ENCODE peak calls at places on chromosomes 5 and 9, in four cellular contexts. One of them, this sample, is unnamed.
A peak's percentile ranks its signal among the peaks of the same experiment; 100 is the strongest.

GRCh38 chr9:20941177-20941690 is 90.2 kb downstream of the HACD4 start:
- DNase-seq in ovary: peak; percentile 41
- DNase-seq in uterus: peak; percentile 25
- DNase-seq in fibroblast of the aortic adventitia: peak; percentile 76
- DNase-seq in this sample: peak; percentile 70

GRCh38 chr5:31664566-31664965 is 25.6 kb downstream of the PDZD2 start:
- DNase-seq in ovary: no peak
- DNase-seq in uterus: no peak
- DNase-seq in fibroblast of the aortic adventitia: no peak
- DNase-seq in this sample: no peak

GRCh38 chr5:121182788-121183490 is 668.7 kb upstream of the FTMT start:
- DNase-seq in ovary: no peak
- DNase-seq in uterus: no peak
- DNase-seq in fibroblast of the aortic adventitia: peak; percentile 1
- DNase-seq in this sample: no peak

GRCh38 chr5:100430268-100430900 is 104.8 kb upstream of the FAM174A start:
- DNase-seq in ovary: no peak
- DNase-seq in uterus: no peak
- DNase-seq in fibroblast of the aortic adventitia: peak; percentile 49
- DNase-seq in this sample: peak; percentile 38

GRCh38 chr5:113215401-113216060 is 219.3 kb downstream of the TSSK1B start:
- DNase-seq in ovary: no peak
- DNase-seq in uterus: no peak
- DNase-seq in fibroblast of the aortic adventitia: no peak
- DNase-seq in this sample: no peak

GRCh38 chr9:4131946-4132345 is 167.9 kb downstream of the GLIS3 start:
- DNase-seq in ovary: no peak
- DNase-seq in uterus: no peak
- DNase-seq in fibroblast of the aortic adventitia: no peak
- DNase-seq in this sample: no peak

GRCh38 chr5:149153751-149154610 is 12.7 kb downstream of the ABLIM3 start:
- DNase-seq in ovary: no peak
- DNase-seq in uterus: no peak
- DNase-seq in fibroblast of the aortic adventitia: peak; percentile 84
- DNase-seq in this sample: no peak

GRCh38 chr9:126883636-126884035 is 23.2 kb downstream of the ZBTB34 start:
- DNase-seq in ovary: no peak
- DNase-seq in uterus: no peak
- DNase-seq in fibroblast of the aortic adventitia: no peak
- DNase-seq in this sample: peak; percentile 11

GRCh38 chr5:92977766-92978555 is 603.1 kb downstream of the NR2F1-AS1 start:
- DNase-seq in ovary: no peak
- DNase-seq in uterus: no peak
- DNase-seq in fibroblast of the aortic adventitia: no peak
- DNase-seq in this sample: no peak

GRCh38 chr5:81856948-81857928 is 106.3 kb upstream of the SSBP2 start:
- DNase-seq in ovary: peak; percentile 44
- DNase-seq in uterus: peak; percentile 47
- DNase-seq in fibroblast of the aortic adventitia: no peak
- DNase-seq in this sample: no peak

GRCh38 chr5:2919310-2920018 is 168.0 kb upstream of the IRX2 start:
- DNase-seq in ovary: no peak
- DNase-seq in uterus: no peak
- DNase-seq in fibroblast of the aortic adventitia: no peak
- DNase-seq in this sample: no peak

GRCh38 chr5:179186092-179186419 is 125.9 kb downstream of the ZNF354C start:
- DNase-seq in ovary: no peak
- DNase-seq in uterus: no peak
- DNase-seq in fibroblast of the aortic adventitia: no peak
- DNase-seq in this sample: no peak

GRCh38 chr5:179184521-179185050 is 124.4 kb downstream of the ZNF354C start:
- DNase-seq in ovary: no peak
- DNase-seq in uterus: no peak
- DNase-seq in fibroblast of the aortic adventitia: no peak
- DNase-seq in this sample: no peak

GRCh38 chr5:179187229-179187678 is 127.1 kb downstream of the ZNF354C start:
- DNase-seq in ovary: no peak
- DNase-seq in uterus: no peak
- DNase-seq in fibroblast of the aortic adventitia: no peak
- DNase-seq in this sample: no peak

GRCh38 chr5:179186801-179187200 is 126.6 kb downstream of the ZNF354C start:
- DNase-seq in ovary: no peak
- DNase-seq in uterus: no peak
- DNase-seq in fibroblast of the aortic adventitia: no peak
- DNase-seq in this sample: no peak

GRCh38 chr5:179185256-179186091 is 125.3 kb downstream of the ZNF354C start:
- DNase-seq in ovary: peak; percentile 11
- DNase-seq in uterus: no peak
- DNase-seq in fibroblast of the aortic adventitia: no peak
- DNase-seq in this sample: no peak
- H3K4me3 ChIP-seq in ovary: no peak overlapping the region
- H3K4me3 ChIP-seq in uterus: no peak overlapping the region
- H3K4me3 ChIP-seq in fibroblast of the aortic adventitia: no peak overlapping the region
- H3K4me3 ChIP-seq in this sample: peak overlapping the region; percentile 33

GRCh38 chr5:140192715-140193428 is 17.9 kb downstream of the CYSTM1 start:
- DNase-seq in ovary: no peak
- DNase-seq in uterus: no peak
- DNase-seq in fibroblast of the aortic adventitia: no peak
- DNase-seq in this sample: no peak

GRCh38 chr5:140196406-140196805 is 21.4 kb downstream of the CYSTM1 start:
- DNase-seq in ovary: no peak
- DNase-seq in uterus: no peak
- DNase-seq in fibroblast of the aortic adventitia: peak; percentile 38
- DNase-seq in this sample: no peak

GRCh38 chr5:140190868-140191209 is 15.9 kb downstream of the CYSTM1 start:
- DNase-seq in ovary: no peak
- DNase-seq in uterus: no peak
- DNase-seq in fibroblast of the aortic adventitia: peak; percentile 31
- DNase-seq in this sample: no peak

GRCh38 chr5:140197023-140197422 is 22.0 kb downstream of the CYSTM1 start:
- DNase-seq in ovary: no peak
- DNase-seq in uterus: no peak
- DNase-seq in fibroblast of the aortic adventitia: no peak
- DNase-seq in this sample: no peak

DNA sequence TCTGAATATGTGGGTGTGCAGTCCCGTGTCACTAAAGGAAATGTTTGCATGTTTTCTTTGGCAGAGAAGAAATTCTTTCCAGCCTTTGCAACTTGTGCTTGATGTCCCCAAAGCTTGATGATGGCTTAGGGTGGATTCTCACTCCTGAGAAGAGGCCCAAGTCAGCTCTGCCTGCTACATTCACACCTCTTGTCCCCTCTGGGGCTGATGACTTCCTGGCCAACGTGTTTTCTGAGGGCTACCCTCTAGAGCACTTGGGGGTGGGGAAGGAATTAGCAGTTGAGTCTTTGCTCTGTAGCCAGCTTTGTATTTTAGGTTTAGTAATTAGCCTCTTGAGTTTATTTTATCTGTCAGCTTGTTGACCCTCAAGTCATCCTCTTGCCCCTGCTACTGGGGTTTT is 19.7 kb downstream of the CYSTM1 start:
- DNase-seq in ovary: no peak
- DNase-seq in uterus: no peak
- DNase-seq in fibroblast of the aortic adventitia: no peak
- DNase-seq in this sample: no peak
- H3K4me3 ChIP-seq in ovary: no peak overlapping the region
- H3K4me3 ChIP-seq in uterus: no peak overlapping the region
- H3K4me3 ChIP-seq in fibroblast of the aortic adventitia: no peak overlapping the region
- H3K4me3 ChIP-seq in this sample: no peak overlapping the region

GRCh38 chr5:107385701-107386100 is 285.0 kb downstream of the EFNA5 start:
- DNase-seq in ovary: no peak
- DNase-seq in uterus: no peak
- DNase-seq in fibroblast of the aortic adventitia: no peak
- DNase-seq in this sample: no peak

GRCh38 chr5:107391787-107392186 is 278.9 kb downstream of the EFNA5 start:
- DNase-seq in ovary: no peak
- DNase-seq in uterus: no peak
- DNase-seq in fibroblast of the aortic adventitia: no peak
- DNase-seq in this sample: no peak

GRCh38 chr5:107389769-107390168 is 281.0 kb downstream of the EFNA5 start:
- DNase-seq in ovary: no peak
- DNase-seq in uterus: no peak
- DNase-seq in fibroblast of the aortic adventitia: no peak
- DNase-seq in this sample: no peak

GRCh38 chr5:107388111-107388861 is 282.5 kb downstream of the EFNA5 start:
- DNase-seq in ovary: no peak
- DNase-seq in uterus: no peak
- DNase-seq in fibroblast of the aortic adventitia: peak; percentile 90
- DNase-seq in this sample: no peak

DNA sequence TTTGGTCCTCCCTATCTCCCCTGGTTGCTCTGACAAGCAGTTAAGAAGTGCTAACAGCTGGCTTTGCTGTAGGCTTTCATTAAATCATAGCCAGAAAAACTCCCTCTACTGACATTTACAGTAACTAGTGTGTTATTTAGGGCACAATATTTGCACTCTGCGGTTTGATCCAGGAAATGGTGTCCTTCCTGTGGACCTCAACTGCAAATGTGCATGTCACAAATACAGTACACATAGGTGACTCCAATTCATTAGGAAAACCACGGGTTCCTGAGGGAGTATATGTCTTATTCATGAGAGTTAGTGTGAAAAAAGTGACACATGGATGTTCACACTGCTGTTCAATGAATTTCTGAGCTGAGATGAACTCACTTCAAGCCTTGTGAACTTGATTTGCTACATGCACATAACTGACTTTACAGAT is 281.6 kb downstream of the EFNA5 start:
- DNase-seq in ovary: no peak
- DNase-seq in uterus: no peak
- DNase-seq in fibroblast of the aortic adventitia: peak; percentile 55
- DNase-seq in this sample: no peak
- H3K4me3 ChIP-seq in ovary: no peak overlapping the region
- H3K4me3 ChIP-seq in uterus: no peak overlapping the region
- H3K4me3 ChIP-seq in fibroblast of the aortic adventitia: no peak overlapping the region
- H3K4me3 ChIP-seq in this sample: no peak overlapping the region

DNA sequence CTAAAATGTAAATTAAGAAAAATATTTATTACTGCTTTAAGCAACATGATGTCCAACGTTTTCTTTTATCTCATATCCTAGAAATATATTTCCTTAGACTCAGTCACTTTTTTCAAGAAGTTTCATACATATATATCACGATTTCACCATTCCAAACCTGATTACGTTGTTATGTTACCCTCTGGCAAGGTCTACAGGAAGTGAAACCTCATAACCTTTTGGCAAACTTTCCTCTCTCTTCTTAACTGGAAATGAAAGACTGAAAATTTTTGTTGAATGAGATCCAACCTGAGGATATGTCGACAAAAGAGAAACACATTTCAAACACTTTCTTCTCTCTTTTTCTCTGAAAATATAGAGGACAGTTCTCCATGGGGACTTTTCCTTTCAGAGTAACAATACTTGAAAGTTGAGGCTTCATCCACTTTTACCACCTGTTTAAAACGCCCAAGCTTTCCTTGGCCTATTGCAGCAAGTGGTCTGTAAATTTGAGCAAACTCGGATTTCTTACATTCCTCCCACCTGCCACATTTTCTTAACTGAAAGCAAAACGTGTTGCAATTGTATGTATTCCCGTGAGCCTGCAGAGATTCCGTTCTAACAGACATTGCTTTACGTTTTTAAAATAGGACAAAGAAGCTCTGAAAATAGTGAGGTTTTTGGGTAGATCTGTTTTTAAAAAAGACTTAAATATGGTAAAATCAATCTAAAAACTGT is 298.0 kb downstream of the CETN3 start:
- DNase-seq in ovary: no peak
- DNase-seq in uterus: no peak
- DNase-seq in fibroblast of the aortic adventitia: peak; percentile 86
- DNase-seq in this sample: no peak
- H3K4me3 ChIP-seq in ovary: no peak overlapping the region
- H3K4me3 ChIP-seq in uterus: no peak overlapping the region
- H3K4me3 ChIP-seq in fibroblast of the aortic adventitia: peak overlapping the region; percentile 5
- H3K4me3 ChIP-seq in this sample: no peak overlapping the region

DNA sequence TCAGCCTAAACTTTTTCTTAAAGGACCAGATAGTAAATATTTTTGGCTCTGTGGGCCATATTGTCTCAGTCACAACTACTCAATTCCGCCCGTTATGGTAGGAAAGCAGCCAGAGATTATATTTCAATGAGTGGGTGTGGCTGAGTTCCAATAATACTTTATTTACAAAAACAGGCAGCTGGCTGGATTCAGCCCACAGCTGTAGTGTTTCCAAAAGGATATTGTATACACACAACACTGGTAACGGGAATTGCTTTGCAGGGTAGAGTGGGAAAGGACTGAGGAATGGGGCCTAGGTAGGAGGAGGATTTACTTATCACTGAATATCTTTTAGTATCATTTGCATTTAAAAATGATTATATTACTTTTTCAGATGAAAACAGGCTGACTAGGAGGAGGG is 21.0 kb downstream of the GCNT4 start:
- DNase-seq in ovary: no peak
- DNase-seq in uterus: no peak
- DNase-seq in fibroblast of the aortic adventitia: no peak
- DNase-seq in this sample: no peak
- H3K4me3 ChIP-seq in ovary: no peak overlapping the region
- H3K4me3 ChIP-seq in uterus: no peak overlapping the region
- H3K4me3 ChIP-seq in fibroblast of the aortic adventitia: no peak overlapping the region
- H3K4me3 ChIP-seq in this sample: no peak overlapping the region

GRCh38 chr9:99090366-99091130 is 14.4 kb upstream of the TGFBR1 start:
- DNase-seq in ovary: no peak
- DNase-seq in uterus: no peak
- DNase-seq in fibroblast of the aortic adventitia: no peak
- DNase-seq in this sample: no peak

GRCh38 chr9:99092643-99093491 is 12.0 kb upstream of the TGFBR1 start:
- DNase-seq in ovary: no peak
- DNase-seq in uterus: no peak
- DNase-seq in fibroblast of the aortic adventitia: no peak
- DNase-seq in this sample: no peak

GRCh38 chr9:99083051-99083450 is 21.9 kb upstream of the TGFBR1 start:
- DNase-seq in ovary: no peak
- DNase-seq in uterus: no peak
- DNase-seq in fibroblast of the aortic adventitia: no peak
- DNase-seq in this sample: no peak

GRCh38 chr9:99085949-99086948 is 18.7 kb upstream of the TGFBR1 start:
- DNase-seq in ovary: no peak
- DNase-seq in uterus: peak; percentile 30
- DNase-seq in fibroblast of the aortic adventitia: peak; percentile 75
- DNase-seq in this sample: no peak

GRCh38 chr9:99087462-99087861 is 17.5 kb upstream of the TGFBR1 start:
- DNase-seq in ovary: no peak
- DNase-seq in uterus: no peak
- DNase-seq in fibroblast of the aortic adventitia: no peak
- DNase-seq in this sample: no peak
- H3K4me3 ChIP-seq in ovary: no peak overlapping the region
- H3K4me3 ChIP-seq in uterus: no peak overlapping the region
- H3K4me3 ChIP-seq in fibroblast of the aortic adventitia: no peak overlapping the region
- H3K4me3 ChIP-seq in this sample: no peak overlapping the region

This sample was measured in neuronal stem cell.